ENCODE peak calls at places on chromosomes 5 and 9, in nine cellular contexts. One of them, this sample, is unnamed.

GRCh38 chr9:92716557-92716956 is 46.6 kb upstream of the IPPK start:
- DNase-seq in Panc1: peak; percentile 38
- DNase-seq in colonic mucosa: peak; percentile 80
- DNase-seq in NB4: peak; percentile 55
- DNase-seq in mammary epithelial cell: peak; percentile 46
- DNase-seq in OCI-LY7: peak; percentile 80
- DNase-seq in AG04449: no peak
- DNase-seq in AG10803: no peak
- DNase-seq in AG04450: no peak
- DNase-seq in this sample: no peak

GRCh38 chr9:114233806-114234205 is 78.5 kb downstream of the COL27A1 start:
- DNase-seq in colonic mucosa: no peak
- DNase-seq in mammary epithelial cell: no peak
- DNase-seq in AG04450: no peak
- DNase-seq in AG04449: no peak
- DNase-seq in AG10803: no peak
- DNase-seq in OCI-LY7: no peak
- DNase-seq in Panc1: no peak
- DNase-seq in NB4: no peak
- DNase-seq in this sample: no peak

GRCh38 chr5:95759634-95760033 is 28.5 kb downstream of the RHOBTB3 start:
- DNase-seq in AG04450: peak; percentile 32
- DNase-seq in Panc1: no peak
- DNase-seq in mammary epithelial cell: no peak
- DNase-seq in colonic mucosa: peak; percentile 32
- DNase-seq in NB4: no peak
- DNase-seq in OCI-LY7: no peak
- DNase-seq in AG04449: peak; percentile 28
- DNase-seq in AG10803: peak; percentile 87
- DNase-seq in this sample: peak; percentile 36

GRCh38 chr5:94884294-94884693 is 265.8 kb downstream of the SLF1 start:
- DNase-seq in mammary epithelial cell: no peak
- DNase-seq in Panc1: no peak
- DNase-seq in colonic mucosa: no peak
- DNase-seq in AG04450: no peak
- DNase-seq in AG04449: no peak
- DNase-seq in NB4: no peak
- DNase-seq in AG10803: no peak
- DNase-seq in OCI-LY7: no peak
- DNase-seq in this sample: no peak

GRCh38 chr9:105346273-105346672 is 101.6 kb upstream of the FSD1L start:
- DNase-seq in AG04450: no peak
- DNase-seq in Panc1: no peak
- DNase-seq in colonic mucosa: no peak
- DNase-seq in AG10803: no peak
- DNase-seq in OCI-LY7: no peak
- DNase-seq in NB4: no peak
- DNase-seq in mammary epithelial cell: no peak
- DNase-seq in AG04449: no peak
- DNase-seq in this sample: no peak

GRCh38 chr5:126516852-126517251 is 78.2 kb downstream of the ALDH7A1 start:
- DNase-seq in AG10803: no peak
- DNase-seq in AG04449: no peak
- DNase-seq in colonic mucosa: no peak
- DNase-seq in Panc1: no peak
- DNase-seq in NB4: no peak
- DNase-seq in OCI-LY7: no peak
- DNase-seq in AG04450: no peak
- DNase-seq in mammary epithelial cell: peak; percentile 49
- DNase-seq in this sample: no peak

GRCh38 chr5:4758550-4758949 is 381.6 kb upstream of the ADAMTS16 start:
- DNase-seq in colonic mucosa: no peak
- DNase-seq in mammary epithelial cell: peak; percentile 8
- DNase-seq in Panc1: no peak
- DNase-seq in OCI-LY7: no peak
- DNase-seq in NB4: peak; percentile 5
- DNase-seq in AG04450: no peak
- DNase-seq in AG10803: no peak
- DNase-seq in AG04449: no peak
- DNase-seq in this sample: no peak

GRCh38 chr9:134127065-134127580 is 8.8 kb upstream of the WDR5 start:
- DNase-seq in mammary epithelial cell: no peak
- DNase-seq in OCI-LY7: peak; percentile 20
- DNase-seq in AG04449: no peak
- DNase-seq in AG04450: no peak
- DNase-seq in Panc1: no peak
- DNase-seq in NB4: no peak
- DNase-seq in colonic mucosa: no peak
- DNase-seq in AG10803: no peak
- DNase-seq in this sample: no peak

GRCh38 chr5:3853366-3853765 is 257.7 kb downstream of the IRX1 start:
- DNase-seq in NB4: no peak
- DNase-seq in Panc1: no peak
- DNase-seq in AG10803: no peak
- DNase-seq in mammary epithelial cell: no peak
- DNase-seq in OCI-LY7: no peak
- DNase-seq in AG04449: no peak
- DNase-seq in AG04450: no peak
- DNase-seq in colonic mucosa: no peak
- DNase-seq in this sample: no peak

GRCh38 chr5:147446528-147446927 is 63.3 kb downstream of the DPYSL3 start:
- DNase-seq in Panc1: no peak
- DNase-seq in mammary epithelial cell: no peak
- DNase-seq in NB4: no peak
- DNase-seq in OCI-LY7: no peak
- DNase-seq in AG04449: no peak
- DNase-seq in colonic mucosa: no peak
- DNase-seq in AG10803: peak; percentile 58
- DNase-seq in AG04450: no peak
- DNase-seq in this sample: no peak

GRCh38 chr5:146825033-146825432 is 53.5 kb downstream of the PPP2R2B start:
- DNase-seq in AG04450: no peak
- DNase-seq in mammary epithelial cell: peak; percentile 42
- DNase-seq in NB4: peak; percentile 33
- DNase-seq in AG04449: no peak
- DNase-seq in OCI-LY7: no peak
- DNase-seq in colonic mucosa: no peak
- DNase-seq in Panc1: no peak
- DNase-seq in AG10803: peak; percentile 4
- DNase-seq in this sample: no peak

GRCh38 chr5:96702503-96703383 is 40.6 kb downstream of the CAST start:
- DNase-seq in colonic mucosa: peak; percentile 93
- DNase-seq in AG04449: no peak
- DNase-seq in OCI-LY7: no peak
- DNase-seq in NB4: peak; percentile 59
- DNase-seq in mammary epithelial cell: peak; percentile 97
- DNase-seq in AG10803: peak; percentile 94
- DNase-seq in AG04450: peak; percentile 87
- DNase-seq in Panc1: peak; percentile 88
- DNase-seq in this sample: peak; percentile 71

GRCh38 chr5:66144799-66145390 is 795 bp downstream of the SREK1 start:
- DNase-seq in AG10803: peak; percentile 59
- DNase-seq in colonic mucosa: no peak
- DNase-seq in AG04449: no peak
- DNase-seq in NB4: peak; percentile 81
- DNase-seq in OCI-LY7: peak; percentile 86
- DNase-seq in Panc1: peak; percentile 61
- DNase-seq in AG04450: peak; percentile 10
- DNase-seq in mammary epithelial cell: no peak
- DNase-seq in this sample: no peak

DNA sequence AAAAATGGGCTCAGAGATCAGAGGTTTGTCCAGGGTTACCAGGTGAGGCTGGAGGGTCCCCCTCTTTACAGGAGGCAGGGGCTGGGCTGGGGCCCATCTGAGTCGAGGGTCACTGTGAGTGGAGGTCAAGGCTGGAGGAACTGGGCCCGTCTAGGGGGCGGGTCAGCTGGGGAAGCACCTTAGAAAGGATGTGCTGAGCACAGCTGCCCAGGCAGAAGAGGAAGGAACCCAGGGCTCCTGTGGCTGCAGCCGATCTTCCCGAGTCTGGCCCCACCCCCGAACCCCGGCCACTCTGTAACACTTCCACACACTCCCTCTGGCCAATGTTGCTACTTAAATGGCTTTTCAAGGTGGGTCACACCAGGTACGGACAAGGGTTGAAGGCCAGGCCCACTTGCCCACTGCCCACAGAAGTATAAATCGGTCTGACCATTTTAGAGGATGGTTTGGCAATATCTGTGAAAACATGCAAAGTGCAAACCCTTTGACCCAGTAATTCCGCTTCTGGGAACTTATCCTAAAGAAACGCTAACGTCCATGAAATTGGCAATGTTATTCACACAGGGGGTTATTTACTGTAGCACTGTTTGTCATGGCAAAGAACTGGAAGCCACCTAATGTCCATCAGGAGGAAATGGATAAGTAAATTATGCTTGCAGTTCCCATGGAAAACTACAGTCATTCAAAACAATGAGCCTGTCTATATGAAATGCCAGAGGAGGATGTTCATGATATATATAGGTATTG is 30.5 kb upstream of the EEIG1 start:
- DNase-seq in OCI-LY7: no peak
- DNase-seq in colonic mucosa: peak; percentile 33
- DNase-seq in AG04450: no peak
- DNase-seq in mammary epithelial cell: no peak
- DNase-seq in NB4: peak; percentile 30
- DNase-seq in Panc1: no peak
- DNase-seq in AG10803: no peak
- DNase-seq in AG04449: no peak
- DNase-seq in this sample: no peak
- H3K4me3 ChIP-seq in OCI-LY7: no peak overlapping the region
- H3K4me3 ChIP-seq in colonic mucosa: no peak overlapping the region
- H3K4me3 ChIP-seq in AG04450: no peak overlapping the region
- H3K4me3 ChIP-seq in mammary epithelial cell: no peak overlapping the region
- H3K4me3 ChIP-seq in NB4: no peak overlapping the region
- H3K4me3 ChIP-seq in Panc1: peak overlapping the region; percentile 17
- H3K4me3 ChIP-seq in AG10803: no peak overlapping the region
- H3K4me3 ChIP-seq in AG04449: no peak overlapping the region
- H3K4me3 ChIP-seq in this sample: no peak overlapping the region

DNA sequence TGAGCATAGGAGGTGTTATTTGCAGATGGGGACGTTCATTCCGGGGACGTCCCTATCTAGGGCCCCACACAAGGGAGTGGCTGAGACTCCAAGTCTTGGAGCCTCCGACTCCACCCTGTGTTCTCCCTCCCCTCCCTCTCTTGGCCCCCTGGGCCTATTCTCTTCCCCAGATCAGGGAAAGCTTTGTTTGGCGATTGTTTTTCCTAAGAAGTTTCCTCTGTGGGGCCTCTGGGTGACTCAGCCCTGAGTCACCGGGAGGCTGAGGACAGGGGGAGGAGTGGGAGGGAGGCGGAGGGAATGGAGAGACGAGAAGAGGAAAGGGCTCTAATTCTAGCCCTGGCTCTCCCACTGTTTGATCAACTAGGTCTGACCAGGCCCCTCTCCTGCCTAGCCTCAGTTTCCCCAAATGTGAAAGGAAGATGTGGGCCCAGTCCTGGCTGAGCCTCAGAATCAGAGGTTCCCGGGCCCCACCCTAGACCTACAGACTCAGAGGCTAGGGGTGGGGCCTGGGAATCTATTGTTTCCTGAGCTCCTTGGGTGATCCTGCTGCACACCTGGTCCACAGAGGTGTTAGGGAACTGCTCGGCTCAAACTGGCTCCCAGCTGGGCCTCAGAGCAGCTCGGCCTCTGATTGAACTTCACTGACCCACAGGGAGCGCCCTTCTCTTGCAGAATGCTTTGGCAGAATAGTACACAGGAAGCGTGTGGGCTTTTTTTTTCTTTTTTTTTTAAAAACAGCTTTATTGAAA is 19.2 kb downstream of the GSN start:
- DNase-seq in NB4: peak; percentile 91
- DNase-seq in OCI-LY7: no peak
- DNase-seq in AG10803: peak; percentile 90
- DNase-seq in Panc1: peak; percentile 81
- DNase-seq in AG04450: peak; percentile 80
- DNase-seq in AG04449: peak; percentile 58
- DNase-seq in mammary epithelial cell: peak; percentile 99
- DNase-seq in colonic mucosa: peak; percentile 91
- DNase-seq in this sample: peak; percentile 87
- TF ChIP-seq CTCF in NB4: no peak
- TF ChIP-seq CTCF in OCI-LY7: no peak
- TF ChIP-seq CTCF in AG10803: peak; percentile 43
- TF ChIP-seq CTCF in Panc1: no peak
- TF ChIP-seq CTCF in AG04450: peak; percentile 27
- TF ChIP-seq CTCF in AG04449: peak; percentile 11
- TF ChIP-seq CTCF in mammary epithelial cell: peak; percentile 17
- TF ChIP-seq CTCF in colonic mucosa: no peak
- TF ChIP-seq CTCF in this sample: peak; percentile 38

DNA sequence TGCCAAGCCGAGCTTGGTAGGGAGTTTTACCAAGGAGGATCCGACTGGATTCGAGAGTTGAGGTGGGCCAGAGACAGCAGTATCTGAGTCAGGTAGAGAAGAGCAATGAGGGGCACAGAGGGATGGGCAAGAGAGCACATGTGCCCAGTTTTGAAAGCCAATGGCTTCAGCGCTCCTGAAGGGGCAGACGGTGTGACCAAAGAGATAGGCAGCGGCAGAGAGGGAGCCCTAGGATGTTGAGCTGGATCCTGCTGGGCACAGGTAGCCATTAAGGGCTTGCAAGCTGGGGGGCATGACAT is 941 bp downstream of the FGFR4 start:
- DNase-seq in NB4: no peak
- DNase-seq in AG10803: no peak
- DNase-seq in mammary epithelial cell: no peak
- DNase-seq in OCI-LY7: no peak
- DNase-seq in Panc1: no peak
- DNase-seq in colonic mucosa: no peak
- DNase-seq in AG04449: no peak
- DNase-seq in AG04450: no peak
- DNase-seq in this sample: no peak
- H3K4me3 ChIP-seq in NB4: no peak overlapping the region
- H3K4me3 ChIP-seq in AG10803: no peak overlapping the region
- H3K4me3 ChIP-seq in mammary epithelial cell: no peak overlapping the region
- H3K4me3 ChIP-seq in OCI-LY7: no peak overlapping the region
- H3K4me3 ChIP-seq in Panc1: no peak overlapping the region
- H3K4me3 ChIP-seq in colonic mucosa: peak overlapping the region; percentile 54
- H3K4me3 ChIP-seq in AG04449: no peak overlapping the region
- H3K4me3 ChIP-seq in AG04450: peak overlapping the region; percentile 56
- H3K4me3 ChIP-seq in this sample: no peak overlapping the region

DNA sequence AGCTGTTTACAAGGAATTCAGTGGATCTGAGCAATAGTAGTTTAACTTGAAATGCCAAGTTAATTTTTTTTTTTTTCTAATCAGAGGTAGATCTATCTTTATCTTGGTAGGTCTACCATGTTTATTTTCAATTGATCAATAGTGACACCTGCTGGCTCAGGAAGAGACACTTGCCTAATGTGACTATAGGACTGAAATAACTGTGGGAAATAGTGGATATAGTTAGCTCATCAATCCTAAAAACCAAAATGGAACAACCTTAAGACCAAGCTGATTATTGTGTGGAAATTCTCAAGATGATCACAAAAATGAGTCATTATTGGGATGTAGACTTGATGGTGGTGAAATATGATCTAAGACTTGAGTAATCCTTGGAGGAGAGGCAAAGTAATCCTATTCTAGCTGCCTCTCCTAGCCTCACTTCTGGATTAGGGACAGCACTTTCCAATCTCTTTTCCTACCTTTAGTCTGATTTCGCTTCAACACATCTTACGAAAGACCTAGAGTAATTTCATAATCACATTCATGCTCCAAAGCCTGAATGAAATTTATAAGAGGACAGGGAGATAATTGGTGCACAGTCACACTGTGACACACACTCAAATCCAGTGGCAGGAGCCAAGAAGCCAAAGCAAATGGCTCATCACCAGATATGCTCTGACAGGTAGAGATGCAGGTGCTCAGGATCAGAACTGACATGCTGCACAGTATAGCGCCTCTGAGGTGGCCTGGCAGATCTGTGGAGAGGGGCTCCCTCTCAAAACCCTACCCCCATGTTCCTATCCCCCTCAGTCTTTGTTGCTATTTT is 156.3 kb downstream of the HMHB1 start:
- DNase-seq in OCI-LY7: peak; percentile 36
- DNase-seq in AG10803: peak; percentile 94
- DNase-seq in colonic mucosa: peak; percentile 19
- DNase-seq in NB4: peak; percentile 54
- DNase-seq in AG04450: peak; percentile 21
- DNase-seq in AG04449: no peak
- DNase-seq in mammary epithelial cell: peak; percentile 70
- DNase-seq in Panc1: peak; percentile 48
- DNase-seq in this sample: peak; percentile 38
- TF ChIP-seq CTCF in OCI-LY7: peak; percentile 76
- TF ChIP-seq CTCF in AG10803: peak; percentile 61
- TF ChIP-seq CTCF in colonic mucosa: peak; percentile 46
- TF ChIP-seq CTCF in NB4: peak; percentile 28
- TF ChIP-seq CTCF in AG04450: peak; percentile 40
- TF ChIP-seq CTCF in AG04449: peak; percentile 38
- TF ChIP-seq CTCF in mammary epithelial cell: peak; percentile 39
- TF ChIP-seq CTCF in Panc1: peak; percentile 43
- TF ChIP-seq CTCF in this sample: peak; percentile 33